ENCODE peak calls at places on chromosomes 5 and 9, in six cellular contexts. U, T, F, R, Y and G are unnamed samples.

GRCh38 chr9:18972675-18973074 is 60.3 kb downstream of the SAXO1 start:
- ATAC-seq in Y (no peak), T (no peak), F (no peak), R (no peak), U (peak), G (no peak)

GRCh38 chr5:156271569-156271968 is 55.4 kb upstream of the SGCD start:
- ATAC-seq in U (no peak), F (no peak), Y (no peak), T (no peak), R (no peak), G (no peak)

GRCh38 chr5:151572657-151573368 is 18.3 kb downstream of the FAT2 start:
- ATAC-seq in U (no peak), F (no peak), Y (no peak), T (no peak), R (no peak), G (no peak)

GRCh38 chr5:129358069-129358468 is 102.0 kb upstream of the ADAMTS19 start:
- ATAC-seq in R (no peak), Y (no peak), T (no peak), F (no peak), U (no peak), G (no peak)

GRCh38 chr9:115117999-115118470 is at the start of gene TNC:
- ATAC-seq in R (peak), U (no peak), Y (peak), T (no peak), F (no peak), G (peak)

GRCh38 chr5:159673538-159673937 is 242.7 kb upstream of the ADRA1B start:
- ATAC-seq in U (no peak), F (no peak), Y (no peak), R (no peak), T (no peak), G (no peak)

GRCh38 chr5:124698774-124699173 is 47.7 kb downstream of the ZNF608 start:
- ATAC-seq in R (no peak), T (no peak), Y (no peak), U (no peak), F (no peak), G (no peak)

GRCh38 chr5:133605323-133605722 is 7.0 kb downstream of the FSTL4 start:
- ATAC-seq in R (no peak), Y (no peak), U (no peak), T (no peak), F (no peak), G (no peak)

DNA sequence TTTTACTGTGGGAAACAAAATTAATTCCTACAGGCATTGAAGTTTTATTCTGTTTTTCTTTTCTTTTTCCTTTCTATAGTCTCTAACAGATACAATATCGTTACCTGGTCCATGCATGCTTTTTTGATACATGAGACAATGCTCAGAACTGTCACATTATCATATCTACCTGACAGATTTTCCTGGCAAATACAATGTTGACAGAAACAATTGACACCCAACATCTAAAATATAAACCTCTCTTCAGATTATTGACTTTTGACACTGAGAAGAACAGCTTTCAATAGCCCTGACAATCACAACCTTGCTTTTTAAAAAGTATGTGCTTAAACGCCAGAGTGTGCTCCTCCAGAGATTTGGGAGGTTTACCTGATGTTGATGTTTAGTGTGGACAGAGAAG is 2334.6 kb upstream of the WWC1 start:
- ATAC-seq in Y (no peak), U (no peak), R (no peak), T (no peak), F (no peak), G (no peak)
- TF ChIP-seq EP300 in Y (no peak), U (no peak), R (no peak), T (no peak), F (no peak), G (no peak)

DNA sequence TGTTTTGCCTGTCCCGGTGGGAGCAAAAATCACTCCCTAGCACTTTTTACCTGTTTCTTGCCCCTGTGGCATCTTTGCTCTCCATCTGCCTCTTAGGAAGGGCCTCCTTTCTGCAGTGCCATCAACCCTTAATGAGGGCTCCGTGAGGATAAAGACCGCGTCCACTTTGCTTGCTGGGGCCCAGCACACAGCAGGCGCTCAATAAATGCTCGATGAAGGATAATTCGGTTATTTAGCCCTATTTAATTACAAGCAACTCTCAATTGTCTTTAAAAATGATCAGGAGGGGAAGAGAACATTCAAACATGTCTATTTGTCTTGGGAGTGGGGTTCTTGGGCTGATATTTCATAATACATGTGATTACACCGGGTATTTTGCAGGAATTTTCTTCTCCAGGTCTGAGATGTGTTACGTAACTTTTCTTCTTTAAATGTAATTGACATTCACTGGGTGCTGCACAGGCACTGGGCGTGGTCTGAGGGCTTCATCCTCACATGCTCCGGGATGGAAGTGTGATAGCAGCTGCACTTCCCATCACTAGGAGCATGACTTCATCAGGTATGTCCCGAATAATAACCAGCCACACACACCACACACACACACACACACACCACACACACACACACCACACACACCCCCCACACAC is 19.8 kb upstream of the NTNG2 start:
- ATAC-seq in U (no peak), F (no peak), Y (no peak), T (no peak), R (peak), G (no peak)
- H3K4me3 ChIP-seq in U (peak), F (no peak), Y (peak), T (no peak), R (no peak), G (no peak)

GRCh38 chr9:74555625-74556024 is 58.5 kb downstream of the RORB start:
- ATAC-seq in F (no peak), R (no peak), T (no peak), Y (no peak), U (no peak), G (no peak)
- TF ChIP-seq EP300 in F (no peak), R (no peak), T (no peak), Y (no peak), U (no peak), G (no peak)

GRCh38 chr5:33319151-33319550 is 121.6 kb upstream of the TARS1 start:
- ATAC-seq in U (no peak), F (no peak), R (no peak), Y (no peak), T (no peak), G (no peak)

GRCh38 chr5:33321026-33321425 is 119.7 kb upstream of the TARS1 start:
- ATAC-seq in F (no peak), R (no peak), Y (peak), U (no peak), T (no peak), G (peak)

GRCh38 chr5:33324667-33325307 is 116.0 kb upstream of the TARS1 start:
- ATAC-seq in U (no peak), Y (no peak), F (no peak), R (no peak), T (no peak), G (peak)

GRCh38 chr5:33319841-33320240 is 120.9 kb upstream of the TARS1 start:
- ATAC-seq in Y (no peak), F (no peak), R (no peak), U (no peak), T (no peak), G (peak)

GRCh38 chr5:33322632-33323031 is 118.1 kb upstream of the TARS1 start:
- ATAC-seq in T (no peak), F (no peak), U (no peak), Y (no peak), R (no peak), G (no peak)
- H3K4me3 ChIP-seq in T (no peak), F (no peak), U (no peak), Y (no peak), R (no peak), G (no peak)

DNA sequence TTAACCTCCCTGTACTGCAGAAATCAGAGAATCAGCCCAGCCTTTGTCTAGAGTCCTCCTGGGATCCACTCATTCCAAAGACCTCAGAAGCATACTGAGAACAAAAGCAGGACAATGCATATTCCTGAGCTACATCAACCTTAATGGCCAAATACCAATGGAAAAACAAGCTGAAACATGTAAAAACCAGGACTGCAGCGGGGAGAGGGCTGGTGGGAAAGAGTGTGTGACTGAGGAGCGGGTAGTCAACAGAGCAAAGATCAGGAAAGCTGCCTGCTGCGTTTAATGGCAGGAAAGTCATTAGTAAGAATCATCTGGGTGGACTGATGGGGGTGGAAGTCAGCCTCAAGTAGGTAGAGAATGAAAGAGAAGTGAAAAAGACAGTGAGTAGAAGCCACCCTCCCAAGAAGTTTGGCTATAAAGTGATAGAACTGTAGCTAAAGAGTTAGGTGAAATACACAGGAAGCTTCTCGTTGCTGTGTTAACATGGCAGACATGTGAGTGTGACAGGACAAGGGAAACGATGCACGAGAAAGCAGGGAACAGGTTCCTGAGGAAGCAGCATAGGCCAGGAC is 88.1 kb downstream of the OTULIN start:
- ATAC-seq in R (no peak), U (peak), Y (no peak), F (no peak), T (no peak), G (no peak)
- TF ChIP-seq EP300 in R (no peak), U (no peak), Y (no peak), F (no peak), T (no peak), G (no peak)

DNA sequence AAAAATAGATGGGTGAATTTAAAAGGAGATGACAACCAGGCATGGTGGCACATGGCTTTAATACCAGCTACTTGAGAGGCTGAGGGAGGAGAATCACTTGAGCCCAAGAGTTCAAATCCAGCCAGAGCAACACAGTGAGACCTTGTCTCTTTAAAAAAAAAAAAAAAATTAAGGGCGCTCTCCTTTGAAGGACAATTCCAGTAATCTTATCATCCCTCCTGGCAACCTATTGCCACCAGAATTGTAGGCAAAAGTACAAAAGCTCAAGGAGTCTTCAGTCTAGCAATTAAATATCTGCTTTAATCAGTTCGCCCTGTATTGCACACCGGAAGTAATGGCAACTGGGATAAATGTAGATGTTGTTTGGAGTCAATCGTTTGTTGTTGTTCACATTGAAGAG is 7.7 kb downstream of the SNX18 start:
- ATAC-seq in F (no peak), R (no peak), T (no peak), Y (no peak), U (no peak), G (no peak)
- H3K4me3 ChIP-seq in F (no peak), R (no peak), T (no peak), Y (no peak), U (no peak), G (no peak)

GRCh38 chr5:57173318-57174127 is at the start of gene GPBP1:
- ATAC-seq in T (peak), R (peak), Y (peak), F (peak), U (peak), G (peak)
- TF ChIP-seq EP300 in T (peak), R (no peak), Y (no peak), F (peak), U (peak), G (peak)

GRCh38 chr9:129836342-129837007 is 1.2 kb downstream of the USP20 start:
- ATAC-seq in R (no peak), U (no peak), Y (no peak), T (peak), F (peak), G (no peak)

GRCh38 chr9:129835860-129836223 is 584 bp downstream of the USP20 start:
- ATAC-seq in T (no peak), F (peak), R (peak), U (peak), Y (no peak), G (no peak)

GRCh38 chr9:129835128-129835859 is at the start of the genes C9orf78 and USP20:
- ATAC-seq in T (peak), F (peak), R (peak), U (peak), Y (peak), G (peak)

GRCh38 chr9:129834489-129835127 is 467 bp downstream of the C9orf78 start:
- ATAC-seq in R (peak), T (peak), U (peak), F (peak), Y (peak), G (peak)

DNA sequence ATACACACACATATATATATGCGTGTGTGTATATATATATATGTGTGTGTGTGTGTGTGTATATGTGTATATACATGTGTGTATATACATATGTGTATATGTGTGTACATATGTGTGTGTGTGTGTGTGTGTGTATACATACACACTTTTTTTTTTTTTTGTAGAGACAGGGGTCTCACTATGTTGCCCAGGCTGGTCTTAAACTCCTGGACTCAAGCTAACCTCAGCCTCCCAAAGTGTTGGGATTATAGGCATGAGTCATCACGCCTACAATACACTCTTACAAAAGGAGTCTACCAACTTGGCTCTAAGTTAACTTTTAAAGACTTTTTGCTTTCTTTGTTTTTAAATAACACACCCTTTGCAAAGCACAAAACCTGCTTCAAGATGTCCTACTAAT is 2.1 kb downstream of the C9orf78 start:
- ATAC-seq in R (no peak), F (no peak), U (no peak), Y (no peak), T (no peak), G (no peak)
- H3K4me3 ChIP-seq in R (no peak), F (no peak), U (no peak), Y (no peak), T (no peak), G (no peak)